ENCODE peak calls at places on chromosomes 13 and 19, in eight cellular contexts. One of them, this sample, is unnamed.

GRCh38 chr19:53772943-53773342 is 51.2 kb downstream of the NLRP12 start:
- DNase-seq in A549: peak; percentile 79
- DNase-seq in tibial nerve: peak; percentile 36
- DNase-seq in K562: peak; percentile 71
- DNase-seq in upper lobe of left lung: no peak
- DNase-seq in transverse colon: peak; percentile 21
- DNase-seq in SK-N-SH: peak; percentile 55
- DNase-seq in H1: peak; percentile 78
- DNase-seq in this sample: peak; percentile 21

GRCh38 chr13:84445776-84446175 is 563.5 kb upstream of the SLITRK1 start:
- DNase-seq in A549: no peak
- DNase-seq in tibial nerve: no peak
- DNase-seq in K562: no peak
- DNase-seq in upper lobe of left lung: no peak
- DNase-seq in transverse colon: no peak
- DNase-seq in SK-N-SH: no peak
- DNase-seq in H1: no peak
- DNase-seq in this sample: no peak

GRCh38 chr13:99471231-99472202 is 29.8 kb upstream of the TM9SF2 start:
- DNase-seq in A549: no peak
- DNase-seq in tibial nerve: no peak
- DNase-seq in K562: no peak
- DNase-seq in upper lobe of left lung: no peak
- DNase-seq in transverse colon: no peak
- DNase-seq in SK-N-SH: no peak
- DNase-seq in H1: no peak
- DNase-seq in this sample: no peak

GRCh38 chr19:54207908-54208783 is 7.5 kb downstream of the RPS9 start:
- DNase-seq in A549: peak; percentile 59
- DNase-seq in tibial nerve: no peak
- DNase-seq in K562: peak; percentile 94
- DNase-seq in upper lobe of left lung: peak; percentile 84
- DNase-seq in transverse colon: peak; percentile 72
- DNase-seq in SK-N-SH: no peak
- DNase-seq in H1: peak; percentile 64
- DNase-seq in this sample: peak; percentile 82

GRCh38 chr19:49133621-49134454 is 14.5 kb downstream of the PPFIA3 start:
- DNase-seq in A549: peak; percentile 72
- DNase-seq in tibial nerve: no peak
- DNase-seq in K562: peak; percentile 81
- DNase-seq in upper lobe of left lung: peak; percentile 96
- DNase-seq in transverse colon: peak; percentile 85
- DNase-seq in SK-N-SH: peak; percentile 78
- DNase-seq in H1: peak; percentile 90
- DNase-seq in this sample: peak; percentile 73

GRCh38 chr13:101424381-101425155 is 8.3 kb upstream of the NALCN start:
- DNase-seq in A549: no peak
- DNase-seq in tibial nerve: no peak
- DNase-seq in K562: no peak
- DNase-seq in upper lobe of left lung: no peak
- DNase-seq in transverse colon: no peak
- DNase-seq in SK-N-SH: no peak
- DNase-seq in H1: no peak
- DNase-seq in this sample: no peak

GRCh38 chr13:113437408-113438010 is 15.8 kb downstream of the ADPRHL1 start:
- DNase-seq in A549: peak; percentile 23
- DNase-seq in tibial nerve: no peak
- DNase-seq in K562: no peak
- DNase-seq in upper lobe of left lung: peak; percentile 62
- DNase-seq in transverse colon: no peak
- DNase-seq in SK-N-SH: no peak
- DNase-seq in H1: no peak
- DNase-seq in this sample: no peak

GRCh38 chr13:45393941-45394570 is 24.1 kb downstream of the SLC25A30 start:
- DNase-seq in A549: peak; percentile 58
- DNase-seq in tibial nerve: no peak
- DNase-seq in K562: peak; percentile 68
- DNase-seq in upper lobe of left lung: no peak
- DNase-seq in transverse colon: peak; percentile 41
- DNase-seq in SK-N-SH: peak; percentile 81
- DNase-seq in H1: peak; percentile 49
- DNase-seq in this sample: no peak

GRCh38 chr13:100890645-100891044 is 216.1 kb upstream of the TMTC4 start:
- DNase-seq in A549: no peak
- DNase-seq in tibial nerve: no peak
- DNase-seq in K562: no peak
- DNase-seq in upper lobe of left lung: no peak
- DNase-seq in transverse colon: no peak
- DNase-seq in SK-N-SH: no peak
- DNase-seq in H1: no peak
- DNase-seq in this sample: no peak

GRCh38 chr19:54209058-54209747 is 8.5 kb downstream of the RPS9 start:
- DNase-seq in A549: peak; percentile 52
- DNase-seq in tibial nerve: no peak
- DNase-seq in K562: peak; percentile 44
- DNase-seq in upper lobe of left lung: peak; percentile 86
- DNase-seq in transverse colon: no peak
- DNase-seq in SK-N-SH: peak; percentile 62
- DNase-seq in H1: peak; percentile 75
- DNase-seq in this sample: no peak

GRCh38 chr19:9009431-9009830 is 778 bp downstream of the MUC16 start:
- DNase-seq in A549: no peak
- DNase-seq in tibial nerve: no peak
- DNase-seq in K562: no peak
- DNase-seq in upper lobe of left lung: no peak
- DNase-seq in transverse colon: no peak
- DNase-seq in SK-N-SH: no peak
- DNase-seq in H1: no peak
- DNase-seq in this sample: no peak

GRCh38 chr19:50628146-50628545 is 11.5 kb downstream of the SYT3 start:
- DNase-seq in A549: no peak
- DNase-seq in tibial nerve: no peak
- DNase-seq in K562: no peak
- DNase-seq in upper lobe of left lung: no peak
- DNase-seq in transverse colon: no peak
- DNase-seq in SK-N-SH: no peak
- DNase-seq in H1: no peak
- DNase-seq in this sample: no peak

GRCh38 chr13:94305934-94306333 is 173.5 kb downstream of the DCT start:
- DNase-seq in A549: no peak
- DNase-seq in tibial nerve: no peak
- DNase-seq in K562: no peak
- DNase-seq in upper lobe of left lung: no peak
- DNase-seq in transverse colon: no peak
- DNase-seq in SK-N-SH: no peak
- DNase-seq in H1: no peak
- DNase-seq in this sample: no peak

GRCh38 chr19:48391100-48392005 is at the start of gene KDELR1:
- DNase-seq in A549: peak; percentile 77
- DNase-seq in tibial nerve: peak; percentile 54
- DNase-seq in K562: peak; percentile 78
- DNase-seq in upper lobe of left lung: peak; percentile 95
- DNase-seq in transverse colon: peak; percentile 82
- DNase-seq in SK-N-SH: peak; percentile 96
- DNase-seq in H1: peak; percentile 97
- DNase-seq in this sample: peak; percentile 90

GRCh38 chr19:46788101-46788967 is at the start of gene SLC1A5:
- DNase-seq in A549: peak; percentile 99
- DNase-seq in tibial nerve: peak; percentile 96
- DNase-seq in K562: peak; percentile 99
- DNase-seq in upper lobe of left lung: peak; percentile 97
- DNase-seq in transverse colon: peak; percentile 98
- DNase-seq in SK-N-SH: peak; percentile 97
- DNase-seq in H1: peak; percentile 99
- DNase-seq in this sample: peak; percentile 99

GRCh38 chr19:46787331-46788100 is 878 bp downstream of the SLC1A5 start:
- DNase-seq in A549: peak; percentile 79
- DNase-seq in tibial nerve: peak; percentile 52
- DNase-seq in K562: peak; percentile 67
- DNase-seq in upper lobe of left lung: peak; percentile 92
- DNase-seq in transverse colon: peak; percentile 62
- DNase-seq in SK-N-SH: peak; percentile 74
- DNase-seq in H1: peak; percentile 64
- DNase-seq in this sample: peak; percentile 75

GRCh38 chr19:46787040-46787330 is 1.4 kb downstream of the SLC1A5 start:
- DNase-seq in A549: no peak
- DNase-seq in tibial nerve: no peak
- DNase-seq in K562: no peak
- DNase-seq in upper lobe of left lung: no peak
- DNase-seq in transverse colon: no peak
- DNase-seq in SK-N-SH: no peak
- DNase-seq in H1: no peak
- DNase-seq in this sample: no peak

GRCh38 chr19:46788968-46789338 is 559 bp upstream of the SLC1A5 start:
- DNase-seq in A549: no peak
- DNase-seq in tibial nerve: no peak
- DNase-seq in K562: no peak
- DNase-seq in upper lobe of left lung: no peak
- DNase-seq in transverse colon: no peak
- DNase-seq in SK-N-SH: no peak
- DNase-seq in H1: no peak
- DNase-seq in this sample: no peak

GRCh38 chr19:46789371-46789770 is 977 bp upstream of the SLC1A5 start:
- DNase-seq in A549: no peak
- DNase-seq in tibial nerve: no peak
- DNase-seq in K562: no peak
- DNase-seq in upper lobe of left lung: no peak
- DNase-seq in transverse colon: no peak
- DNase-seq in SK-N-SH: no peak
- DNase-seq in H1: no peak
- DNase-seq in this sample: no peak
- TF ChIP-seq EP300 in A549: no peak
- TF ChIP-seq EP300 in tibial nerve: no peak
- TF ChIP-seq EP300 in K562: no peak
- TF ChIP-seq EP300 in upper lobe of left lung: no peak
- TF ChIP-seq EP300 in transverse colon: no peak
- TF ChIP-seq EP300 in SK-N-SH: no peak
- TF ChIP-seq EP300 in H1: no peak
- TF ChIP-seq EP300 in this sample: no peak

GRCh38 chr13:110057052-110057451 is 249.9 kb downstream of the COL4A1 start:
- DNase-seq in A549: no peak
- DNase-seq in tibial nerve: no peak
- DNase-seq in K562: no peak
- DNase-seq in upper lobe of left lung: no peak
- DNase-seq in transverse colon: no peak
- DNase-seq in SK-N-SH: no peak
- DNase-seq in H1: no peak
- DNase-seq in this sample: no peak
- H3K4me1 ChIP-seq in A549: no peaks in the 10 kb centered on the region
- H3K4me1 ChIP-seq in tibial nerve: no peaks in the 10 kb centered on the region
- H3K4me1 ChIP-seq in K562: no peaks in the 10 kb centered on the region
- H3K4me1 ChIP-seq in upper lobe of left lung: no peaks in the 10 kb centered on the region
- H3K4me1 ChIP-seq in transverse colon: no peaks in the 10 kb centered on the region
- H3K4me1 ChIP-seq in SK-N-SH: no peaks in the 10 kb centered on the region
- H3K4me1 ChIP-seq in H1: no peaks in the 10 kb centered on the region
- H3K4me1 ChIP-seq in this sample: no peaks in the 10 kb centered on the region

DNA sequence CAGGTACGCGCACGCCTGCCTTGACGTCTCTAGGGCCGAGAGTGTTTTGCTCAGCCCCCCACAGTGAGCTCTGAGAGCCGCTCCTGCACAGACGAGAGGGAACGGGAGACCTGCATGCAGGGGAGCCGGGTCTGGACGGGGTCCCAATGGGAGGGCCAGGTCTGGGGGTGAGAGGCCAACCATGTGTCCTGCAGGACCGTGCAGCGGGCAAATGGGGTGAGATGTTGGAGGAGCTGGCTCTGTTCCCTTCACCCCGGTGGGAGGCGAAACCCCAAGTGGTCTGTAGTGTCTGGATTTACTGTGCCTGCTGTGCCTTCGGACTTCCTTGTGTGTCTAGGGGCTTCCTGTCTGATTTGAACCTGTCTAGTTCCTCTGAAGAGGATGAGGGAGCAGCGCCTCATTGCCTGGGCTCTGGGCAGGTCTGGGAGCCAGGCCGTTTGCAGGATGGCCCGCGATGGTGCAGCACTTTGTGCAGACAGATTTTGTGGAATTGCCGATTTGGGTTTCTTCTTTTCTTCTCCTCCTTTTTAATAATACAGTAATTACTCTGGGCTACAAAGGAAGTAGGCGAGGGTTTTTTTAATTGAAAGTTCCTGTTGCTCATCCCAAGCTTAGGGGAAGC is 2.1 kb downstream of the CSNK1G2 start:
- DNase-seq in A549: no peak
- DNase-seq in tibial nerve: no peak
- DNase-seq in K562: peak; percentile 22
- DNase-seq in upper lobe of left lung: no peak
- DNase-seq in transverse colon: no peak
- DNase-seq in SK-N-SH: no peak
- DNase-seq in H1: no peak
- DNase-seq in this sample: no peak
- TF ChIP-seq EP300 in A549: no peak
- TF ChIP-seq EP300 in tibial nerve: no peak
- TF ChIP-seq EP300 in K562: no peak
- TF ChIP-seq EP300 in upper lobe of left lung: no peak
- TF ChIP-seq EP300 in transverse colon: no peak
- TF ChIP-seq EP300 in SK-N-SH: no peak
- TF ChIP-seq EP300 in H1: no peak
- TF ChIP-seq EP300 in this sample: no peak

GRCh38 chr19:4390862-4391693 is 9.3 kb downstream of the SH3GL1 start:
- DNase-seq in A549: no peak
- DNase-seq in tibial nerve: no peak
- DNase-seq in K562: no peak
- DNase-seq in upper lobe of left lung: no peak
- DNase-seq in transverse colon: no peak
- DNase-seq in SK-N-SH: no peak
- DNase-seq in H1: no peak
- DNase-seq in this sample: no peak
- H3K4me1 ChIP-seq in A549: no peaks in the 10 kb centered on the region
- H3K4me1 ChIP-seq in tibial nerve: peaks cover 5% of the 10 kb centered on the region
- H3K4me1 ChIP-seq in K562: peaks cover 54% of the 10 kb centered on the region
- H3K4me1 ChIP-seq in upper lobe of left lung: peaks cover 64% of the 10 kb centered on the region
- H3K4me1 ChIP-seq in transverse colon: peaks cover 23% of the 10 kb centered on the region
- H3K4me1 ChIP-seq in SK-N-SH: peaks cover 20% of the 10 kb centered on the region
- H3K4me1 ChIP-seq in H1: peaks cover 23% of the 10 kb centered on the region
- H3K4me1 ChIP-seq in this sample: peaks cover 32% of the 10 kb centered on the region

GRCh38 chr13:39515231-39515630 is 87.8 kb downstream of the LHFPL6 start:
- DNase-seq in A549: no peak
- DNase-seq in tibial nerve: no peak
- DNase-seq in K562: no peak
- DNase-seq in upper lobe of left lung: no peak
- DNase-seq in transverse colon: no peak
- DNase-seq in SK-N-SH: no peak
- DNase-seq in H1: no peak
- DNase-seq in this sample: no peak

GRCh38 chr13:39512687-39513086 is 90.3 kb downstream of the LHFPL6 start:
- DNase-seq in A549: no peak
- DNase-seq in tibial nerve: no peak
- DNase-seq in K562: no peak
- DNase-seq in upper lobe of left lung: no peak
- DNase-seq in transverse colon: no peak
- DNase-seq in SK-N-SH: no peak
- DNase-seq in H1: no peak
- DNase-seq in this sample: no peak

GRCh38 chr13:39509616-39510015 is 93.4 kb downstream of the LHFPL6 start:
- DNase-seq in A549: no peak
- DNase-seq in tibial nerve: no peak
- DNase-seq in K562: no peak
- DNase-seq in upper lobe of left lung: no peak
- DNase-seq in transverse colon: no peak
- DNase-seq in SK-N-SH: no peak
- DNase-seq in H1: no peak
- DNase-seq in this sample: no peak

GRCh38 chr13:39506559-39507390 is 96.2 kb downstream of the LHFPL6 start:
- DNase-seq in A549: no peak
- DNase-seq in tibial nerve: no peak
- DNase-seq in K562: no peak
- DNase-seq in upper lobe of left lung: no peak
- DNase-seq in transverse colon: no peak
- DNase-seq in SK-N-SH: no peak
- DNase-seq in H1: no peak
- DNase-seq in this sample: no peak

GRCh38 chr13:39510296-39510695 is 92.7 kb downstream of the LHFPL6 start:
- DNase-seq in A549: no peak
- DNase-seq in tibial nerve: no peak
- DNase-seq in K562: no peak
- DNase-seq in upper lobe of left lung: no peak
- DNase-seq in transverse colon: no peak
- DNase-seq in SK-N-SH: no peak
- DNase-seq in H1: no peak
- DNase-seq in this sample: no peak
- TF ChIP-seq EP300 in A549: no peak
- TF ChIP-seq EP300 in tibial nerve: no peak
- TF ChIP-seq EP300 in K562: no peak
- TF ChIP-seq EP300 in upper lobe of left lung: no peak
- TF ChIP-seq EP300 in transverse colon: no peak
- TF ChIP-seq EP300 in SK-N-SH: no peak
- TF ChIP-seq EP300 in H1: no peak
- TF ChIP-seq EP300 in this sample: no peak

This sample was measured in ovary.